ENCODE peak calls at places on chromosomes 1 and 21, in seven cellular contexts. I, Q, U, K, L, S and T are unnamed samples.

GRCh38 chr1:192476802-192477298 is 98.7 kb upstream of the RGS1 start:
- DNase-seq in I (peak), Q (peak), U (no peak), K (no peak), L (no peak), S (no peak), T (no peak)

GRCh38 chr1:85581802-85582686 is 1.5 kb downstream of the CCN1 start:
- DNase-seq in I (no peak), Q (peak), U (peak), K (peak), L (peak), S (no peak), T (peak)

GRCh38 chr1:62045579-62045978 is 149.1 kb upstream of the L1TD1 start:
- DNase-seq in I (no peak), Q (no peak), U (no peak), K (no peak), L (no peak), S (peak), T (no peak)

GRCh38 chr1:208007938-208008342 is 97.0 kb upstream of the CD34 start:
- DNase-seq in I (no peak), Q (peak), U (no peak), K (no peak), L (no peak), S (no peak), T (no peak)

GRCh38 chr1:36096500-36097412 is 8.1 kb downstream of the ADPRS start:
- DNase-seq in I (no peak), Q (no peak), U (no peak), K (peak), L (no peak), S (no peak), T (no peak)

GRCh38 chr21:34815831-34816700 is 147.3 kb downstream of the CLIC6 start:
- DNase-seq in I (no peak), Q (no peak), U (peak), K (no peak), L (no peak), S (no peak), T (no peak)

GRCh38 chr1:94236630-94237290 is 624 bp downstream of the ARHGAP29 start:
- DNase-seq in I (no peak), Q (peak), U (peak), K (peak), L (no peak), S (no peak), T (no peak)

GRCh38 chr1:160768295-160768657 is 27.7 kb upstream of the LY9 start:
- DNase-seq in I (no peak), Q (peak), U (peak), K (no peak), L (no peak), S (no peak), T (no peak)

GRCh38 chr1:82455342-82455741 is 654.6 kb downstream of the ADGRL2 start:
- DNase-seq in I (no peak), Q (no peak), U (no peak), K (no peak), L (no peak), S (no peak), T (no peak)
- H3K4me3 ChIP-seq in I (no peak), Q (no peak), U (no peak), K (no peak), L (no peak), S (no peak), T (no peak)

DNA sequence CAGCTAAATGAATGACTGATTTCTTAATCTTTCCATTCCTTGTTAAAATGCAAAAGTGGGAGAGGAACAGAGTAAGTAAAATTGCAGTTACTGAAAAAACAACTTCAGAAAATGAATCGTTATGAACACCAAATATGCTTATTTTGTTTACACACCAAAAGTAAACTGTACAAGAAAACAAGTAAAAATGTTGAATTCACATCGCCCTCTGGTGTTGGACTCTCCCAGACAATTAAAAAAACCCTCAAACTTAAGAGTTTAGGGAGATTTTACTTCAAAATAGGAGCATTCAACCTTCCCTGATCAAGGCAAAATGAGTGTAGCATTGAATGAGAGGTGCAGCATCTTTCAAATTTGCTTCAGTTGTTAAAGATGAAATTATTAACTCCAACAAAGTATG is 19.4 kb upstream of the ESRRG start:
- DNase-seq in I (no peak), Q (peak), U (no peak), K (no peak), L (no peak), S (no peak), T (no peak)
- TF ChIP-seq CTCF in I (no peak), Q (peak), U (no peak), K (peak), L (peak), S (peak), T (peak)

GRCh38 chr1:237041795-237042466 is at the start of gene RYR2:
- DNase-seq in I (no peak), Q (no peak), U (no peak), K (peak), L (no peak), S (no peak), T (no peak)
- H3K4me3 ChIP-seq in I (peak), Q (no peak), U (peak), K (peak), L (no peak), S (no peak), T (no peak)

DNA sequence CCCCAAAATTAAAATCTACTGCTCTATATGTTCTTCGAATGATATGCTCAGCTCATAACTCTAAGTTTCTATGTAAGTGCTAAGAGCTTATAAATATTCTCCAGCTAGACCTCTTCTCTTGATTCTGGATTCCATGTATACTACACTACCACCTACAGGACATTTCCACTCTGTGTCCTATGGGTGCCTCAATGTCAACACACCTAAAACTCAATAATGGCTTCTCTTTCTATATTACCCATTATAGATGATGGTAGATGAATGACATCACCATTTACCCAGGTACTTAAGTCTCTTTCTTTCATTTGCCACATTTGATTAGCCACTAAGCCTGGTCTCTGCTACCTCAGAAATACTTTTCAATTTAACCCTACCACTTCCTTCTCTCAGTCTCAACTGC is 41.3 kb downstream of the TBX19 start:
- DNase-seq in I (no peak), Q (peak), U (no peak), K (peak), L (no peak), S (peak), T (peak)
- TF ChIP-seq CTCF in I (no peak), Q (peak), U (no peak), K (peak), L (peak), S (peak), T (peak)

GRCh38 chr1:151402764-151403163 is 3.4 kb downstream of the PSMB4 start:
- DNase-seq in I (no peak), Q (no peak), U (no peak), K (no peak), L (no peak), S (no peak), T (no peak)
- H3K4me3 ChIP-seq in I (no peak), Q (no peak), U (no peak), K (no peak), L (no peak), S (no peak), T (no peak)

DNA sequence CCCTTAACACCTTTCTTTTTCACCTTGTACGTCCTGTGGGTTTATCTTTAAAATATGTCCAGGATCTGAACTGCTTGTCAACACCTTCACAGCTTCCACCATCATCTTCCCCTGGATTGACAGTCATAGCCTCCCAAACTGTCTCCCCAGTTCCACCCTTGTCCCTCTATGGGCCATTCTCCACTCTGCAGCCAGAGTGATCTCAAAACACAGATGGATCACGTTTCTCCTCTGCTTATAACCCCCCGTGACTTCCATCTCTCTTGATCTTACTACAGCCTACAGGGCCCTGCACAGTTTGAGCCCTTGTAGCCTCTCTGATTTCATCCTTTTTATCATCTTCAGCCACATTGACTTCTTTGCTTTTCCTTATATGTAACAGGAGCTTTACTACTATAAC is 4.3 kb downstream of the INSRR start:
- DNase-seq in I (no peak), Q (no peak), U (no peak), K (no peak), L (no peak), S (no peak), T (no peak)
- TF ChIP-seq CTCF in I (no peak), Q (no peak), U (no peak), K (no peak), L (peak), S (no peak), T (no peak)

DNA sequence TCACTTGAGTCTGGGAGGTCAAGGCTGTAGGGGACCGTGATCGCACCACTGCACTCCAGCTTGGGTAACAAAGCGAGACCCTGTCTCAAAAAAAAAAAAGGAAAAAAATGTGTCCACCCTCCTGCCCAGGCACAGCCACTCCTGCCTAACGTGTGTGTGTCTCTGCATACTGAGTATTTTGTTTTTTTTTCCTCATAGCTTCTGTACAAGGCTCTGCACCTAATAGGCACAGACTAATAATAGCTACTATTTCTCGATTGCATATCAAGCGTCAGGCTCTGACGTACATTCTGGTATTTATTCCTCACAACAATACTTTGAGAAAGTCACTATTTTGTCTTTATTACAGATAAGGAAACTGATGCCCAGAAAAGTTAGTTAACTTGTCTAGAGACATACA is 5.0 kb downstream of the PTGFRN start:
- DNase-seq in I (no peak), Q (no peak), U (no peak), K (no peak), L (no peak), S (no peak), T (no peak)
- H3K4me3 ChIP-seq in I (no peak), Q (no peak), U (peak), K (no peak), L (no peak), S (peak), T (no peak)

DNA sequence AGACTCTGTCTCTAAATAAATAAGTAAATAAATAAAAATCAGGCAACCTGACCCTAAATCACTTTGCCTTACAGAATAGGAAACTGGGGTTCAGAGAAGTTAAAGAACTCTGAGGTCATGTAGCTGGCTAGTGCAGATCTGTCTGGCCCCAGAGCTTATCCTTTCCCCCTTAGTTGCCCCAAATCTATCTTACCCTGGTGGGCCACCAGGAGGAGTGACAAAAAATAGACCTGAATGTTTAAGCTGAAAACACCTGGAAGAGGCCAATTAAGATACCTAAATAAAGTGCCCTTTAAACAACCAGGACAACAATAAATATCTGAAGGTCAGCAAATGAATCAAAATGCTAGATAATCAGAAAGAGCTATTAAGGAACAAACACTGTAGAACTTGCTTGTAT is 59.7 kb downstream of the TEX35 start:
- DNase-seq in I (no peak), Q (no peak), U (no peak), K (no peak), L (no peak), S (no peak), T (no peak)
- TF ChIP-seq CTCF in I (no peak), Q (no peak), U (no peak), K (no peak), L (no peak), S (no peak), T (no peak)

DNA sequence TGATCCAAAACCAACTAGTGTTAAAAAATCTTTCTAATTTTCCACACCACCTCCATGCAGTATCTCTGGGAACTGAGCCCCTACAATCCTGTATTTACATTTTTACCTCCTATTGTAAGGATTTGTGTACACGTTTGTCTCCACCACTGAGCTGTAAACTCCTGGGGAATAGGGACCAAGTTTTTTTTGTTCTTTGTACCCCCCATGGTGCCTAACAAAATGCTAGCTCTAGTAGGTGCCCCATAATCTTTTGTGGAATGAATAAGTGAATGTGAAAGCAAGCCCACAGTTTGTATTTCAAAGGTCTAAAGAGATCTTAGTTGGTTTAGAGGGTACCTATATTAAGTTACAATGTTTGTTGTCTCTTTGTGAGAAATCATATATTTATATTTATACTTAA is 879 bp upstream of the WLS start:
- DNase-seq in I (no peak), Q (no peak), U (no peak), K (no peak), L (no peak), S (no peak), T (no peak)
- H3K4me3 ChIP-seq in I (peak), Q (peak), U (no peak), K (peak), L (peak), S (peak), T (no peak)